ENCODE peak calls at places on chromosomes 12 and 14, in nine cellular contexts. One of them, this sample, is unnamed.

GRCh38 chr14:37865719-37866549 is 270.5 kb downstream of the TTC6 start:
- DNase-seq in neural progenitor cell: no peak
- DNase-seq in choroid plexus epithelial cell: no peak
- DNase-seq in left lung: no peak
- DNase-seq in HFF-Myc: no peak
- DNase-seq in fibroblast of pulmonary artery: no peak
- DNase-seq in right lobe of liver: no peak
- DNase-seq in ovary: no peak
- DNase-seq in A549: no peak
- DNase-seq in this sample: no peak

GRCh38 chr12:55839345-55840140 is 3.2 kb downstream of the MMP19 start:
- DNase-seq in neural progenitor cell: no peak
- DNase-seq in choroid plexus epithelial cell: no peak
- DNase-seq in left lung: no peak
- DNase-seq in HFF-Myc: no peak
- DNase-seq in fibroblast of pulmonary artery: no peak
- DNase-seq in right lobe of liver: no peak
- DNase-seq in ovary: no peak
- DNase-seq in A549: no peak
- DNase-seq in this sample: no peak

GRCh38 chr12:45039757-45040156 is 11.1 kb downstream of the DBX2 start:
- DNase-seq in neural progenitor cell: no peak
- DNase-seq in choroid plexus epithelial cell: no peak
- DNase-seq in left lung: no peak
- DNase-seq in HFF-Myc: no peak
- DNase-seq in fibroblast of pulmonary artery: no peak
- DNase-seq in right lobe of liver: no peak
- DNase-seq in ovary: no peak
- DNase-seq in A549: no peak
- DNase-seq in this sample: no peak

GRCh38 chr12:76878045-76878898 is 547 bp downstream of the CSRP2 start:
- DNase-seq in neural progenitor cell: peak
- DNase-seq in choroid plexus epithelial cell: peak
- DNase-seq in left lung: peak
- DNase-seq in HFF-Myc: no peak
- DNase-seq in fibroblast of pulmonary artery: peak
- DNase-seq in right lobe of liver: peak
- DNase-seq in ovary: no peak
- DNase-seq in A549: peak
- DNase-seq in this sample: peak

GRCh38 chr14:92677087-92677668 is 71.2 kb downstream of the LGMN start:
- DNase-seq in neural progenitor cell: no peak
- DNase-seq in choroid plexus epithelial cell: no peak
- DNase-seq in left lung: no peak
- DNase-seq in HFF-Myc: no peak
- DNase-seq in fibroblast of pulmonary artery: no peak
- DNase-seq in right lobe of liver: peak
- DNase-seq in ovary: no peak
- DNase-seq in A549: no peak
- DNase-seq in this sample: no peak

GRCh38 chr12:67540920-67541624 is 107.5 kb upstream of the DYRK2 start:
- DNase-seq in neural progenitor cell: no peak
- DNase-seq in choroid plexus epithelial cell: no peak
- DNase-seq in left lung: no peak
- DNase-seq in HFF-Myc: no peak
- DNase-seq in fibroblast of pulmonary artery: no peak
- DNase-seq in right lobe of liver: no peak
- DNase-seq in ovary: no peak
- DNase-seq in A549: no peak
- DNase-seq in this sample: no peak

GRCh38 chr12:29519585-29520182 is 22.2 kb upstream of the OVCH1 start:
- DNase-seq in neural progenitor cell: peak
- DNase-seq in choroid plexus epithelial cell: peak
- DNase-seq in left lung: no peak
- DNase-seq in HFF-Myc: no peak
- DNase-seq in fibroblast of pulmonary artery: peak
- DNase-seq in right lobe of liver: no peak
- DNase-seq in ovary: no peak
- DNase-seq in A549: peak
- DNase-seq in this sample: no peak

GRCh38 chr12:851343-851742 is 98.2 kb downstream of the RAD52 start:
- DNase-seq in neural progenitor cell: no peak
- DNase-seq in choroid plexus epithelial cell: peak
- DNase-seq in left lung: no peak
- DNase-seq in HFF-Myc: no peak
- DNase-seq in fibroblast of pulmonary artery: peak
- DNase-seq in right lobe of liver: no peak
- DNase-seq in ovary: no peak
- DNase-seq in A549: no peak
- DNase-seq in this sample: no peak

GRCh38 chr14:63893701-63894458 is 41.1 kb downstream of the SYNE2 start:
- DNase-seq in neural progenitor cell: peak
- DNase-seq in choroid plexus epithelial cell: peak
- DNase-seq in left lung: no peak
- DNase-seq in HFF-Myc: no peak
- DNase-seq in fibroblast of pulmonary artery: peak
- DNase-seq in right lobe of liver: no peak
- DNase-seq in ovary: peak
- DNase-seq in A549: peak
- DNase-seq in this sample: no peak

GRCh38 chr14:60658909-60659585 is 9.8 kb upstream of the SIX1 start:
- DNase-seq in neural progenitor cell: peak
- DNase-seq in choroid plexus epithelial cell: peak
- DNase-seq in left lung: no peak
- DNase-seq in HFF-Myc: no peak
- DNase-seq in fibroblast of pulmonary artery: no peak
- DNase-seq in right lobe of liver: no peak
- DNase-seq in ovary: no peak
- DNase-seq in A549: no peak
- DNase-seq in this sample: no peak

GRCh38 chr12:109714913-109715244 is 1.3 kb downstream of the FAM222A start:
- DNase-seq in neural progenitor cell: no peak
- DNase-seq in choroid plexus epithelial cell: no peak
- DNase-seq in left lung: no peak
- DNase-seq in HFF-Myc: no peak
- DNase-seq in fibroblast of pulmonary artery: no peak
- DNase-seq in right lobe of liver: no peak
- DNase-seq in ovary: no peak
- DNase-seq in A549: no peak
- DNase-seq in this sample: no peak

GRCh38 chr12:109715310-109716091 is 1.9 kb downstream of the FAM222A start:
- DNase-seq in neural progenitor cell: peak
- DNase-seq in choroid plexus epithelial cell: no peak
- DNase-seq in left lung: no peak
- DNase-seq in HFF-Myc: no peak
- DNase-seq in fibroblast of pulmonary artery: no peak
- DNase-seq in right lobe of liver: no peak
- DNase-seq in ovary: peak
- DNase-seq in A549: peak
- DNase-seq in this sample: no peak

GRCh38 chr12:109714141-109714912 is 702 bp downstream of the FAM222A start:
- DNase-seq in neural progenitor cell: peak
- DNase-seq in choroid plexus epithelial cell: peak
- DNase-seq in left lung: peak
- DNase-seq in HFF-Myc: no peak
- DNase-seq in fibroblast of pulmonary artery: peak
- DNase-seq in right lobe of liver: peak
- DNase-seq in ovary: peak
- DNase-seq in A549: peak
- DNase-seq in this sample: peak

GRCh38 chr12:109711596-109712461 is 1.8 kb upstream of the FAM222A start:
- DNase-seq in neural progenitor cell: peak
- DNase-seq in choroid plexus epithelial cell: no peak
- DNase-seq in left lung: no peak
- DNase-seq in HFF-Myc: no peak
- DNase-seq in fibroblast of pulmonary artery: no peak
- DNase-seq in right lobe of liver: no peak
- DNase-seq in ovary: no peak
- DNase-seq in A549: no peak
- DNase-seq in this sample: no peak

DNA sequence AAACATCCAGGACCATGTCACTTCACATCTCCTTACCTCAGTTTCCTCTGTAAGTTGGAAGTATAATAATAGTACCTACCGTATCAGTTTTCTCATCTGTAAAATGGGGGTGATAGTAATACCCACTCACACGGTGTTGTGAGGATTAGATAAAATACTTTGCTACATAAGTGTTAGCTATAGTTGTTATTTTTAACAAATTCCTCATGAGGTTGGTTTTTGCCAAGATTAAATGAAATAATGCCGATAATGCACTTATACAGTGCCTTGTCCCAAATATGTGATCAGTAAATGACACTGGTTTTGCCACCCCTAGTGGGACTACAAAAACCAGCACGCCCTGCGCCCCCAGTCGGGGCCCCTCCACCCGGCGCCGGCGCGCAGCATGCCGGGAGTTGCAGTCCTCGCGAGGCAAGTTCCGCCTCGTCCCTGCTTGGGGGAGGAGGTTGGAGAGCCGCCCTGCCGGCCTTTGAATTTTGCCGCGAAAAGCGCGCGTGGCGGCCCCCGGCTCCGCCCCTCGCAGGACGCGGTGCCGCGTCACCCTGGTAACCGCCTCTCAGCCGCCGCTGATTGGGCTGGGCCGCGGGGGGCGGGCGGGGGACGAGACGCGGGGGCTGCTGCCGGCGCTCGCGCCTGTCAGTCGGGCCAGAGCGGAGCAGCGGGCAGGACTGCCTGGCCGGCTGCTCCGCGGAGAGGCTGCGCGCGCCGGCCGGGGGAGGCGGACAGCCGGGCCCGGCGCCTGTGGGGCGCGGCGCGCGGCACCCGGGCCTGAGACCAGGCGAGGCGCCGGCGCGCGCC is at the start of gene FAM222A:
- DNase-seq in neural progenitor cell: peak
- DNase-seq in choroid plexus epithelial cell: peak
- DNase-seq in left lung: peak
- DNase-seq in HFF-Myc: peak
- DNase-seq in fibroblast of pulmonary artery: peak
- DNase-seq in right lobe of liver: peak
- DNase-seq in ovary: peak
- DNase-seq in A549: peak
- DNase-seq in this sample: peak
- TF ChIP-seq CTCF in neural progenitor cell: no peak
- TF ChIP-seq CTCF in choroid plexus epithelial cell: peak
- TF ChIP-seq CTCF in left lung: peak
- TF ChIP-seq CTCF in HFF-Myc: no peak
- TF ChIP-seq CTCF in fibroblast of pulmonary artery: no peak
- TF ChIP-seq CTCF in right lobe of liver: peak
- TF ChIP-seq CTCF in ovary: peak
- TF ChIP-seq CTCF in A549: no peak
- TF ChIP-seq CTCF in this sample: peak

GRCh38 chr14:22122227-22123187 is 448.9 kb upstream of the OR4E1 start:
- DNase-seq in neural progenitor cell: peak
- DNase-seq in choroid plexus epithelial cell: peak
- DNase-seq in left lung: no peak
- DNase-seq in HFF-Myc: no peak
- DNase-seq in fibroblast of pulmonary artery: no peak
- DNase-seq in right lobe of liver: no peak
- DNase-seq in ovary: no peak
- DNase-seq in A549: peak
- DNase-seq in this sample: no peak
- TF ChIP-seq CTCF in neural progenitor cell: peak
- TF ChIP-seq CTCF in choroid plexus epithelial cell: peak
- TF ChIP-seq CTCF in left lung: no peak
- TF ChIP-seq CTCF in HFF-Myc: no peak
- TF ChIP-seq CTCF in fibroblast of pulmonary artery: no peak
- TF ChIP-seq CTCF in right lobe of liver: no peak
- TF ChIP-seq CTCF in ovary: no peak
- TF ChIP-seq CTCF in A549: no peak
- TF ChIP-seq CTCF in this sample: peak

GRCh38 chr12:129873458-129873857 is 30.4 kb downstream of the TMEM132D start:
- DNase-seq in neural progenitor cell: peak
- DNase-seq in choroid plexus epithelial cell: peak
- DNase-seq in left lung: no peak
- DNase-seq in HFF-Myc: no peak
- DNase-seq in fibroblast of pulmonary artery: no peak
- DNase-seq in right lobe of liver: no peak
- DNase-seq in ovary: no peak
- DNase-seq in A549: no peak
- DNase-seq in this sample: no peak
- TF ChIP-seq CTCF in neural progenitor cell: no peak
- TF ChIP-seq CTCF in choroid plexus epithelial cell: no peak
- TF ChIP-seq CTCF in left lung: no peak
- TF ChIP-seq CTCF in HFF-Myc: no peak
- TF ChIP-seq CTCF in fibroblast of pulmonary artery: no peak
- TF ChIP-seq CTCF in right lobe of liver: no peak
- TF ChIP-seq CTCF in ovary: no peak
- TF ChIP-seq CTCF in A549: no peak
- TF ChIP-seq CTCF in this sample: no peak

GRCh38 chr12:31702047-31702446 is 26.8 kb downstream of the AMN1 start:
- DNase-seq in neural progenitor cell: peak
- DNase-seq in choroid plexus epithelial cell: peak
- DNase-seq in left lung: no peak
- DNase-seq in HFF-Myc: peak
- DNase-seq in fibroblast of pulmonary artery: peak
- DNase-seq in right lobe of liver: no peak
- DNase-seq in ovary: no peak
- DNase-seq in A549: peak
- DNase-seq in this sample: no peak
- TF ChIP-seq CTCF in neural progenitor cell: peak
- TF ChIP-seq CTCF in choroid plexus epithelial cell: peak
- TF ChIP-seq CTCF in left lung: no peak
- TF ChIP-seq CTCF in HFF-Myc: no peak
- TF ChIP-seq CTCF in fibroblast of pulmonary artery: peak
- TF ChIP-seq CTCF in right lobe of liver: no peak
- TF ChIP-seq CTCF in ovary: no peak
- TF ChIP-seq CTCF in A549: peak
- TF ChIP-seq CTCF in this sample: peak

This sample was measured in progenitor cell of endocrine pancreas.